ENCODE peak calls at places on chromosomes 3 and 15, in seven cellular contexts. K, M, W, G, R, E and Y are unnamed samples.

GRCh38 chr15:57272770-57273357 is 103.4 kb upstream of the CGNL1 start:
- DNase-seq in K (no peak), M (no peak), W (no peak), G (no peak), R (no peak), E (no peak), Y (no peak)

GRCh38 chr3:150376001-150376848 is 31.9 kb upstream of the TSC22D2 start:
- DNase-seq in K (no peak), M (no peak), W (no peak), G (no peak), R (peak; percentile 22), E (no peak), Y (no peak)

GRCh38 chr3:160006282-160007163 is 17.9 kb downstream of the IL12A start:
- DNase-seq in K (peak; percentile 66), M (peak; percentile 47), W (peak; percentile 81), G (no peak), R (peak; percentile 80), E (no peak), Y (peak; percentile 71)

GRCh38 chr3:134007819-134008218 is 21.9 kb downstream of the SLCO2A1 start:
- DNase-seq in K (no peak), M (no peak), W (no peak), G (no peak), R (no peak), E (no peak), Y (peak; percentile 8)

GRCh38 chr3:153273767-153274443 is 111.9 kb downstream of the RAP2B start:
- DNase-seq in K (no peak), M (no peak), W (no peak), G (no peak), R (no peak), E (no peak), Y (no peak)

GRCh38 chr15:101168898-101169297 is 83.0 kb downstream of the CHSY1 start:
- DNase-seq in K (no peak), M (no peak), W (no peak), G (no peak), R (no peak), E (no peak), Y (no peak)

GRCh38 chr15:56699743-56700142 is 33.6 kb downstream of the ZNF280D start:
- DNase-seq in K (no peak), M (no peak), W (no peak), G (no peak), R (no peak), E (no peak), Y (no peak)

GRCh38 chr3:2568929-2569328 is 470.3 kb downstream of the CNTN4 start:
- DNase-seq in K (no peak), M (no peak), W (no peak), G (no peak), R (peak; percentile 45), E (no peak), Y (no peak)

GRCh38 chr3:183031826-183032225 is 51.5 kb upstream of the DCUN1D1 start:
- DNase-seq in K (no peak), M (no peak), W (no peak), G (no peak), R (no peak), E (no peak), Y (no peak)

GRCh38 chr15:34802803-34803395 is 7.5 kb upstream of the ACTC1 start:
- DNase-seq in K (no peak), M (no peak), W (no peak), G (no peak), R (no peak), E (no peak), Y (no peak)

GRCh38 chr15:67551207-67551743 is 8.8 kb downstream of the MAP2K5 start:
- DNase-seq in K (no peak), M (no peak), W (no peak), G (no peak), R (no peak), E (no peak), Y (no peak)

GRCh38 chr3:185825639-185826481 is 1.0 kb upstream of the IGF2BP2 start:
- DNase-seq in K (peak; percentile 36), M (peak; percentile 68), W (peak; percentile 40), G (peak; percentile 61), R (peak; percentile 45), E (peak; percentile 14), Y (peak; percentile 44)

GRCh38 chr3:67580430-67581000 is 73.9 kb downstream of the SUCLG2 start:
- DNase-seq in K (peak; percentile 4), M (no peak), W (no peak), G (no peak), R (no peak), E (no peak), Y (no peak)

GRCh38 chr15:90294601-90295269 is 29.3 kb downstream of the NGRN start:
- DNase-seq in K (peak; percentile 75), M (no peak), W (no peak), G (no peak), R (no peak), E (no peak), Y (no peak)

GRCh38 chr3:193970773-193971206 is 165.2 kb upstream of the HES1 start:
- DNase-seq in K (no peak), M (no peak), W (no peak), G (no peak), R (no peak), E (no peak), Y (peak; percentile 39)

GRCh38 chr3:116037954-116038911 is 407.1 kb downstream of the LSAMP start:
- DNase-seq in K (no peak), M (no peak), W (no peak), G (no peak), R (no peak), E (no peak), Y (no peak)

GRCh38 chr15:39833515-39833981 is 50.9 kb upstream of the FSIP1 start:
- DNase-seq in K (peak; percentile 92), M (no peak), W (no peak), G (no peak), R (no peak), E (no peak), Y (no peak)

GRCh38 chr15:73924258-73924921 is 1.9 kb upstream of the LOXL1 start:
- DNase-seq in K (no peak), M (peak; percentile 78), W (peak; percentile 48), G (peak; percentile 73), R (no peak), E (no peak), Y (peak; percentile 56)

GRCh38 chr15:29638781-29639180 is 183.5 kb downstream of the TJP1 start:
- DNase-seq in K (no peak), M (peak; percentile 58), W (no peak), G (no peak), R (no peak), E (no peak), Y (no peak)

GRCh38 chr15:77083381-77084160 is 12.7 kb upstream of the TSPAN3 start:
- DNase-seq in K (peak; percentile 96), M (no peak), W (peak; percentile 95), G (peak; percentile 91), R (peak; percentile 68), E (peak; percentile 29), Y (no peak)

GRCh38 chr3:133570139-133570936 is 3.1 kb upstream of the CDV3 start:
- DNase-seq in K (no peak), M (no peak), W (peak; percentile 79), G (no peak), R (no peak), E (no peak), Y (peak; percentile 91)

GRCh38 chr3:13878711-13879101 is 1.2 kb downstream of the WNT7A start:
- DNase-seq in K (no peak), M (no peak), W (no peak), G (no peak), R (no peak), E (no peak), Y (no peak)

GRCh38 chr15:60797444-60798040 is 318.6 kb upstream of the ICE2 start:
- DNase-seq in K (no peak), M (no peak), W (no peak), G (no peak), R (no peak), E (no peak), Y (no peak)

GRCh38 chr3:183254816-183255730 is 2.0 kb downstream of the B3GNT5 start:
- DNase-seq in K (peak; percentile 77), M (no peak), W (peak; percentile 63), G (no peak), R (peak; percentile 55), E (no peak), Y (peak; percentile 73)

GRCh38 chr3:54427951-54428871 is 305.9 kb downstream of the CACNA2D3 start:
- DNase-seq in K (peak; percentile 89), M (peak; percentile 26), W (peak; percentile 53), G (peak; percentile 59), R (peak; percentile 64), E (no peak), Y (peak; percentile 9)

GRCh38 chr15:43144512-43144911 is 11.1 kb downstream of the TMEM62 start:
- DNase-seq in K (no peak), M (no peak), W (no peak), G (no peak), R (no peak), E (no peak), Y (no peak)

GRCh38 chr15:48647963-48648362 is 2.5 kb upstream of the FBN1 start:
- DNase-seq in K (no peak), M (peak; percentile 21), W (peak; percentile 15), G (no peak), R (no peak), E (no peak), Y (no peak)

GRCh38 chr3:71753716-71754609 is at the start of gene GPR27:
- DNase-seq in K (no peak), M (no peak), W (peak; percentile 59), G (no peak), R (no peak), E (peak; percentile 6), Y (no peak)

GRCh38 chr3:146577662-146578061 is 27.5 kb downstream of the PLSCR5 start:
- DNase-seq in K (peak; percentile 64), M (no peak), W (peak; percentile 9), G (no peak), R (peak; percentile 41), E (peak; percentile 4), Y (peak; percentile 27)

GRCh38 chr3:60395173-60395762 is 856.0 kb downstream of the FHIT start:
- DNase-seq in K (no peak), M (no peak), W (no peak), G (no peak), R (no peak), E (no peak), Y (no peak)

GRCh38 chr3:30657914-30658313 is 51.5 kb downstream of the TGFBR2 start:
- DNase-seq in K (no peak), M (no peak), W (no peak), G (no peak), R (no peak), E (no peak), Y (no peak)

GRCh38 chr15:77869021-77869895 is 208.3 kb downstream of the TBC1D2B start:
- DNase-seq in K (no peak), M (peak; percentile 47), W (no peak), G (no peak), R (no peak), E (no peak), Y (peak; percentile 29)

GRCh38 chr3:80870476-80871041 is 890.9 kb downstream of the GBE1 start:
- DNase-seq in K (no peak), M (no peak), W (no peak), G (peak; percentile 36), R (no peak), E (no peak), Y (no peak)

GRCh38 chr3:51401639-51402166 is 10.6 kb downstream of the RBM15B start:
- DNase-seq in K (no peak), M (no peak), W (no peak), G (no peak), R (no peak), E (no peak), Y (no peak)